ENCODE peak calls at places on chromosomes 4 and X, in five cellular contexts. D, O, V, I and Z are unnamed samples.

GRCh38 chrX:3697701-3698279 is 15.7 kb downstream of the PRKX start:
- DNase-seq in D (no peak), O (peak), V (no peak), I (peak), Z (peak)

GRCh38 chr4:186642998-186643397 is 80.7 kb downstream of the FAT1 start:
- DNase-seq in D (no peak), O (no peak), V (no peak), I (no peak), Z (no peak)

GRCh38 chr4:25108556-25108955 is 51.7 kb downstream of the SEPSECS start:
- DNase-seq in D (no peak), O (no peak), V (no peak), I (no peak), Z (no peak)

GRCh38 chr4:156773648-156774357 is 197.8 kb downstream of the PDGFC start:
- DNase-seq in D (no peak), O (no peak), V (no peak), I (no peak), Z (peak)

GRCh38 chrX:110194977-110195376 is 122.9 kb downstream of the AMMECR1 start:
- DNase-seq in D (no peak), O (no peak), V (no peak), I (no peak), Z (no peak)

GRCh38 chrX:118685393-118685792 is 42.0 kb upstream of the IL13RA1 start:
- DNase-seq in D (no peak), O (no peak), V (no peak), I (no peak), Z (no peak)

GRCh38 chrX:17414839-17415238 is 39.8 kb downstream of the NHS start:
- DNase-seq in D (peak), O (no peak), V (no peak), I (peak), Z (no peak)

GRCh38 chr4:77126844-77127614 is 30.0 kb upstream of the CCNG2 start:
- DNase-seq in D (no peak), O (no peak), V (no peak), I (no peak), Z (no peak)

GRCh38 chrX:12240491-12240890 is 102.2 kb downstream of the FRMPD4 start:
- DNase-seq in D (no peak), O (no peak), V (no peak), I (no peak), Z (no peak)

GRCh38 chr4:104073245-104073644 is 353.5 kb upstream of the TACR3 start:
- DNase-seq in D (no peak), O (no peak), V (no peak), I (no peak), Z (no peak)

GRCh38 chrX:41759817-41760216 is 35.8 kb downstream of the GPR82 start:
- DNase-seq in D (peak), O (no peak), V (no peak), I (no peak), Z (peak)

GRCh38 chr4:59869559-59869958 is 1330.6 kb upstream of the ADGRL3 start:
- DNase-seq in D (no peak), O (no peak), V (no peak), I (no peak), Z (no peak)

GRCh38 chr4:56804551-56804950 is 16.9 kb downstream of the SPINK2 start:
- DNase-seq in D (no peak), O (no peak), V (no peak), I (no peak), Z (peak)

GRCh38 chrX:72620550-72621145 is 48.0 kb upstream of the HDAC8 start:
- DNase-seq in D (no peak), O (peak), V (no peak), I (peak), Z (peak)

GRCh38 chr4:137955615-137956014 is 286.5 kb downstream of the SLC7A11 start:
- DNase-seq in D (no peak), O (no peak), V (no peak), I (no peak), Z (no peak)

GRCh38 chrX:40100141-40100536 is 2.4 kb upstream of the BCOR start:
- DNase-seq in D (no peak), O (no peak), V (no peak), I (no peak), Z (no peak)

GRCh38 chrX:40102393-40103381 is 4.9 kb upstream of the BCOR start:
- DNase-seq in D (peak), O (no peak), V (no peak), I (no peak), Z (no peak)

GRCh38 chrX:40101430-40101802 is 3.7 kb upstream of the BCOR start:
- DNase-seq in D (no peak), O (no peak), V (no peak), I (no peak), Z (no peak)

GRCh38 chrX:40099046-40099968 is 1.5 kb upstream of the BCOR start:
- DNase-seq in D (peak), O (no peak), V (peak), I (peak), Z (no peak)

DNA sequence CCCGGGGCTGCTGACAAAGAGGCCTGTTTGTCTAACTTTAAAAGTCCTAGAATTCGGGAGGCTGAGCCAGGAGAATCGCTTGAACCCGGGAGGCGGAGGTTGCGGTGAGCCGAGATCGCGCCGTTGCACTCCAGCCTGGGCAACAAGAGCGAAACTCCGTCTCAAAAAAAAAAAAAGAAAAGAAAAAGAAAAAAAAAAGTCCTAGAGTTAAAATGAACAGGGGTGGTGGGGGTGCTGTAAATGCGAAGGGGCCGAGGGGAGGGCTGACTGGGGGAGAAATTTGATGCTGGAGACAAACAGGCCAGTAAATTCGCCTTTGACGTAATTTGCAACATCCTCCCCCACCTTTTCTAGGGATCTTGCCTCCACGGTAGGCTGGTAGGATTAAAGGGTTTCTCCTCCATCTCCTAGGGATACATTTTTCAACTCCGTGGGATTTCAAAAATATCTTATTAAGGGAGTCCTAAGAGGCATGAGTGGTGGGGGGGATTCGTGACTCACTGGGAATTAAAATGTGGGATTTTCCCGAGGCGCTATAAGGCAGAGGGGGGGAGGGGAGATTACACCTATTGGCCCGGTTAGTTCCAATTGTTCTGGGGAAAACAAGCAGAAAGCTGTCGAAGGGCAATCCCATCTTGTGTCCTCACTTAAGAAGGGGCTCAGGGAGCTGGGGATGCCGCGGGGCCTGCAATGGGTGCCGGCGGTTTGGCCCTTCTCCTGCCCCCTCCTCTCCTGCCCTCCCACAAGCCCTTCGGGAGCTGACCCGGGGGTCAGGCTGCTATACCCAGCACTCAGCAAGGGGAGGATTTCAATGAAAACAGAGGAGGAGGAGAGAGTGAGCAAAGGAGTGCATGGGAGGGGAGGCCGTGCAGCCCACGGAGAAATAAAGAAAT is 3.0 kb upstream of the BCOR start:
- DNase-seq in D (no peak), O (no peak), V (no peak), I (no peak), Z (no peak)
- H3K27ac ChIP-seq in D (no peak), O (peak), V (no peak), I (peak), Z (no peak)

GRCh38 chr4:93710101-93710846 is 118.3 kb upstream of the ATOH1 start:
- DNase-seq in D (peak), O (no peak), V (no peak), I (no peak), Z (no peak)
- TF ChIP-seq CTCF in D (no peak), O (no peak), V (no peak), I (no peak), Z (peak)

GRCh38 chrX:47518105-47518504 is 35.1 kb upstream of the ZNF41 start:
- DNase-seq in D (no peak), O (no peak), V (no peak), I (no peak), Z (no peak)

GRCh38 chrX:47515941-47516649 is 33.1 kb upstream of the ZNF41 start:
- DNase-seq in D (no peak), O (no peak), V (no peak), I (no peak), Z (peak)

GRCh38 chrX:47514553-47515235 is 31.7 kb upstream of the ZNF41 start:
- DNase-seq in D (no peak), O (no peak), V (no peak), I (no peak), Z (peak)

DNA sequence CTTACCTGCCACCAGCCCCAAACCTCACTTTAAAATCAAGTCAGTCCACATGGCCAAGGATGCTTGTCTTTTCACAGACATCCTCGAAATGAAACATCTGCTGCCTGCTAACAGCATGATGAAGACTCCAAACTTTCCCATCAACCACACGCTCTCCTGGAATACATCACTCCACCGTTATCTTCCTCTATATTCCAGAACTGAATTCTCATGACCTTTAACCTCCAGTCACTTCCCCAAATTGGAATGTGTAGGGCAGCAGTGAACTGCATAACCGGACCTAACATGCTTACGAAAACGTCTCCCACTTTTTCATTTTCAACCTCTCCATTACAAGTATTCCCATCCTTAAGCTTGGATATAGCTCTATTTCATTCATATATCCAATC is 30.7 kb upstream of the ZNF41 start:
- DNase-seq in D (no peak), O (no peak), V (no peak), I (no peak), Z (peak)
- H3K4me3 ChIP-seq in D (peak), O (peak), V (peak), I (peak), Z (peak)

GRCh38 chr4:88792821-88793220 is 95.2 kb upstream of the NAP1L5 start:
- DNase-seq in D (no peak), O (no peak), V (no peak), I (no peak), Z (peak)
- H3K27ac ChIP-seq in D (no peak), O (peak), V (no peak), I (no peak), Z (peak)

GRCh38 chr4:26829018-26829417 is 31.6 kb upstream of the STIM2 start:
- DNase-seq in D (no peak), O (no peak), V (no peak), I (no peak), Z (no peak)
- TF ChIP-seq CTCF in D (no peak), O (no peak), V (no peak), I (no peak), Z (no peak)

DNA sequence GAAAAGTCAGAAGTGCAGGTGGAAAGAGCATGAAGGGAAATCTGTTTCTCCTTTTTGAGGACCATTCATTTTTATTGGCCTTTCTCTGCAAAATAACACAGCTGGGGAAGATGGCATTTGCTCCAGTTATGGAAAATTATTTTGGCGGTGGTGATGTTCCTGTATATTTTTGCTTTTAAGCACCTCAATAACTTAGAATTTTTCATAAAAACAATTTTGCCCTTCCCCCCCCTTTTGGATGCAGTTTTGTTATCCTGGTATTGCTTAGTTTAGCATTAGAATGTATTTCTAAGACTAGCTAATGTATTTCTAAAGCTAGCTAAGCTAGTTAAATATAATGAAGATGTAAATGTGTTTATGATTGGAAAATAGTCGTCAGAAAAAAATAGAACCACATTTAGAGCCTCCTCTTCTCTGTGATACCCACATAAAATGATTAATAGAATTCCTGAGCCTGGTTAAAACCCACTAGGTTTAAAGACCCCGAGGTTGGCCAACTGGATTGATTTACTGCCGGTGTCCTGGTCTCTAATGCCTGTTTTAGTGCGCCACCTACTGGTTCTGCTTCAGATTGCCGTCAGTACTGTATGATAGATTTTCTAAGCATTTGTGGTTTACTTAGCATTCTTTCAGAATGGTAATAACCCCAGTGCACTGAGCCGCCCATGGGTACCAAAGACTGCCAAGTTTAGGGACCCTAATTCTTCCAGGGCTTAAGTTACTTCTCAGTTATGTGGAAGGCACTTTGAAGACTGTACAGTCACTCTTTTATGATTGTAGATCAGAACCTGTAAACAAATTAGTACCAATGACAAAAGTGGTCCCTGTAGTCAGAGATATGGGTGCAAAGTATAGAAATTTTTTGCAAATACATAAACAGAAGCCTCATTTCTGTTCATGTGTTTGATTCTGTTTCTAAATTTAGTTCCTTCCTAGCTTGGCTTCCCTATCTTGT is 11.4 kb downstream of the KLF3 start:
- DNase-seq in D (peak), O (peak), V (peak), I (peak), Z (peak)
- H3K4me3 ChIP-seq in D (no peak), O (no peak), V (peak), I (peak), Z (no peak)

GRCh38 chr4:54063224-54063623 is 1.2 kb downstream of the CHIC2 start:
- DNase-seq in D (no peak), O (no peak), V (no peak), I (no peak), Z (no peak)

GRCh38 chr4:54063737-54064316 is 578 bp downstream of the CHIC2 start:
- DNase-seq in D (peak), O (peak), V (peak), I (peak), Z (no peak)

GRCh38 chr4:54065282-54066087 is 1.1 kb upstream of the CHIC2 start:
- DNase-seq in D (peak), O (no peak), V (no peak), I (no peak), Z (no peak)

GRCh38 chr4:54066088-54066415 is 1.6 kb upstream of the CHIC2 start:
- DNase-seq in D (no peak), O (no peak), V (no peak), I (no peak), Z (no peak)

DNA sequence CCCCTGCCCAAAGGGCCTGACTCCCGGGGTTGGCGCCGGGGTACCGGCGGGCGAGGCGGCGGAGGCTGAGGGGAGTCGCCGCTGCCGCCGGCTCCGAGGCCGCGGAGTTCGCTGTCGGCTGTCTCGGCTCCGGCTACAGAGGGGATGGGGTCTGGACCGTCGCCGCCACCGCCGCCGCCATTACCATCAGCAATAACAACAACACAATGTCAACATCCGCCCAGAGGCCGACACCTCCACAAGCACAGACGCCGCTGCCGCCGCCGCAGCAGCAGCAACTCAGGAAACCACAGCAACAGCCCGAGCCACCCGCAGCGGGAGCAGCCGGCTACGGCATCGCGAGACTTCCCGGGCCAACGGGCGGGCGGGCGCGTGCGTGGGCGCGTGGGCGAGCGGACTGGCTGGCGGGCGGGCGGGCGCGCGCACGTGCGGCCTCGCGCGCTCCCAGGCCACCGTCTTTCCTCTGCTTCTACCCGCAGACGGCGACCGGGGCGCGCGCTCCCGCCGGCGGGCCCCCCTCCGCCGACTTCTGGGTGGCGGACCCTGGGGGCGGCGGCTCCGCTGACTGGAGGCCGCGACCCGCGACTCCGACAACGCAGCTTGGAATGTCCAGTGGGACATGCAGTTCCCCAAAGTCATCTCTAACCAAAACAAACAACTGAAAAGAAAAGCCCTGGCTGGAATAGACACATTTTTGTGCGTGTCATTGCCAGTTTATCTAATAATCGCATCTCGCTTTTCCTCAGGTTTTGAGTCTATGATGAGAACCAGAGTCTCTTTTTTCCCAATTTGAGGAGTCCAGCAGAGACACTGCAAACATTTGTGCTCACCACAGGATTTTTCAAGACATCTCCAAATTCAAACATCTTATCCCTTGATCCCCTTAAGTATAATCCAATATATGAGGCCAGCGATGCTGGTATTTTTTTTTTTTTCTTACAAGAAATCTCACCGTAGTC is at the start of gene CHIC2:
- DNase-seq in D (peak), O (peak), V (peak), I (peak), Z (peak)
- H3K27ac ChIP-seq in D (peak), O (peak), V (peak), I (peak), Z (peak)

DNA sequence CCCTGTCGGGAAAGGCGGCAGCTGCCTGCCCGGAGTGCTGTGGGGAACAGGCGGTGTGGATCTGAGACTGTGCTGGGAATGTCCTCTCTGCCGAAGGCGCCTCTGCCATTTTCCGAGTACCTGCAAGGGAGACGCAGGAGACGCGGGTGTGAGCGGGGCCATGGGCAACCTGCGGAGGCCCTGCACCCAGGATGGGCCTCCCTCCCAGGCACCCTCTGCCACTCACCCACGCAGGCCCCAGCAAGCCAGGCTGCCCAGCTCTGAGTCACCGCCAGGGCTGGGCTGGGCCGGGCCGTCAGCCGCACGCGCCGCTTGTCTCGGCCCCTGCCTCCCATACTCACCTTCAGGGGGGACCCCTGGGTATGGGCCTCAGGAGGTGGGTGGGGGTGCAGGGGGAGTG is 3.5 kb upstream of the FGFR3 start:
- DNase-seq in D (no peak), O (no peak), V (no peak), I (no peak), Z (no peak)
- TF ChIP-seq CTCF in D (no peak), O (no peak), V (no peak), I (no peak), Z (no peak)